ENCODE peak calls at places on chromosomes 5 and 9, in seven cellular contexts. One of them, this sample, is unnamed.

GRCh38 chr5:28632607-28633006 is 1594.2 kb upstream of the CDH9 start:
- DNase-seq in body of pancreas: no peak
- DNase-seq in WERI-Rb-1: no peak
- DNase-seq in heart left ventricle: no peak
- DNase-seq in A673: no peak
- DNase-seq in prostate gland: no peak
- DNase-seq in choroid plexus epithelial cell: no peak
- DNase-seq in this sample: no peak

GRCh38 chr5:161096006-161096405 is 244.0 kb upstream of the ATP10B start:
- DNase-seq in A673: no peak
- DNase-seq in prostate gland: no peak
- DNase-seq in choroid plexus epithelial cell: no peak
- DNase-seq in body of pancreas: no peak
- DNase-seq in heart left ventricle: no peak
- DNase-seq in WERI-Rb-1: no peak
- DNase-seq in this sample: no peak

GRCh38 chr9:76519027-76519835 is 60.2 kb downstream of the GCNT1 start:
- DNase-seq in A673: no peak
- DNase-seq in choroid plexus epithelial cell: peak; percentile 76
- DNase-seq in WERI-Rb-1: no peak
- DNase-seq in prostate gland: no peak
- DNase-seq in heart left ventricle: no peak
- DNase-seq in body of pancreas: no peak
- DNase-seq in this sample: peak; percentile 56

GRCh38 chr9:136690841-136691261 is 3.6 kb upstream of the AGPAT2 start:
- DNase-seq in A673: no peak
- DNase-seq in WERI-Rb-1: no peak
- DNase-seq in choroid plexus epithelial cell: peak; percentile 20
- DNase-seq in heart left ventricle: peak; percentile 81
- DNase-seq in prostate gland: peak; percentile 33
- DNase-seq in body of pancreas: peak; percentile 76
- DNase-seq in this sample: peak; percentile 95

GRCh38 chr9:98380065-98380681 is 124.7 kb upstream of the TBC1D2 start:
- DNase-seq in prostate gland: no peak
- DNase-seq in A673: peak; percentile 24
- DNase-seq in WERI-Rb-1: peak; percentile 71
- DNase-seq in body of pancreas: peak; percentile 19
- DNase-seq in choroid plexus epithelial cell: peak; percentile 48
- DNase-seq in heart left ventricle: peak; percentile 14
- DNase-seq in this sample: no peak

GRCh38 chr9:6079386-6079785 is 64.0 kb upstream of the RANBP6 start:
- DNase-seq in heart left ventricle: no peak
- DNase-seq in prostate gland: no peak
- DNase-seq in WERI-Rb-1: no peak
- DNase-seq in choroid plexus epithelial cell: no peak
- DNase-seq in A673: no peak
- DNase-seq in body of pancreas: no peak
- DNase-seq in this sample: no peak

GRCh38 chr9:137509198-137509597 is 41.0 kb downstream of the PNPLA7 start:
- DNase-seq in prostate gland: no peak
- DNase-seq in A673: no peak
- DNase-seq in heart left ventricle: no peak
- DNase-seq in choroid plexus epithelial cell: no peak
- DNase-seq in WERI-Rb-1: no peak
- DNase-seq in body of pancreas: no peak
- DNase-seq in this sample: no peak

GRCh38 chr9:33289501-33289900 is 815 bp upstream of the NFX1 start:
- DNase-seq in heart left ventricle: peak; percentile 21
- DNase-seq in prostate gland: no peak
- DNase-seq in choroid plexus epithelial cell: peak; percentile 19
- DNase-seq in A673: peak; percentile 27
- DNase-seq in body of pancreas: peak; percentile 30
- DNase-seq in WERI-Rb-1: no peak
- DNase-seq in this sample: peak; percentile 7

GRCh38 chr5:39424751-39425524 is at the start of gene DAB2:
- DNase-seq in prostate gland: peak; percentile 36
- DNase-seq in body of pancreas: peak; percentile 60
- DNase-seq in heart left ventricle: peak; percentile 90
- DNase-seq in choroid plexus epithelial cell: peak; percentile 97
- DNase-seq in WERI-Rb-1: no peak
- DNase-seq in A673: peak; percentile 95
- DNase-seq in this sample: peak; percentile 72

GRCh38 chr5:140540227-140540626 is 7.2 kb upstream of the EIF4EBP3 start:
- DNase-seq in body of pancreas: no peak
- DNase-seq in A673: no peak
- DNase-seq in WERI-Rb-1: no peak
- DNase-seq in choroid plexus epithelial cell: no peak
- DNase-seq in heart left ventricle: no peak
- DNase-seq in prostate gland: no peak
- DNase-seq in this sample: no peak

GRCh38 chr9:20558609-20559016 is 63.7 kb downstream of the MLLT3 start:
- DNase-seq in choroid plexus epithelial cell: peak; percentile 88
- DNase-seq in body of pancreas: no peak
- DNase-seq in A673: peak; percentile 23
- DNase-seq in heart left ventricle: no peak
- DNase-seq in WERI-Rb-1: no peak
- DNase-seq in prostate gland: no peak
- DNase-seq in this sample: no peak

GRCh38 chr5:140338918-140339317 is 7.5 kb downstream of the HBEGF start:
- DNase-seq in body of pancreas: no peak
- DNase-seq in WERI-Rb-1: no peak
- DNase-seq in A673: no peak
- DNase-seq in choroid plexus epithelial cell: no peak
- DNase-seq in prostate gland: no peak
- DNase-seq in heart left ventricle: no peak
- DNase-seq in this sample: no peak

GRCh38 chr5:160161626-160162025 is 42.4 kb upstream of the PWWP2A start:
- DNase-seq in body of pancreas: no peak
- DNase-seq in A673: no peak
- DNase-seq in heart left ventricle: no peak
- DNase-seq in prostate gland: no peak
- DNase-seq in WERI-Rb-1: no peak
- DNase-seq in choroid plexus epithelial cell: no peak
- DNase-seq in this sample: no peak

GRCh38 chr5:64165500-64166200 is at the start of gene RNF180:
- DNase-seq in choroid plexus epithelial cell: peak; percentile 27
- DNase-seq in heart left ventricle: peak; percentile 70
- DNase-seq in prostate gland: peak; percentile 30
- DNase-seq in body of pancreas: peak; percentile 66
- DNase-seq in A673: peak; percentile 26
- DNase-seq in WERI-Rb-1: peak; percentile 39
- DNase-seq in this sample: peak; percentile 60

GRCh38 chr9:18730241-18730640 is 256.3 kb downstream of the ADAMTSL1 start:
- DNase-seq in body of pancreas: no peak
- DNase-seq in heart left ventricle: no peak
- DNase-seq in A673: no peak
- DNase-seq in prostate gland: no peak
- DNase-seq in choroid plexus epithelial cell: no peak
- DNase-seq in WERI-Rb-1: no peak
- DNase-seq in this sample: no peak
- TF ChIP-seq CTCF in body of pancreas: no peak
- TF ChIP-seq CTCF in heart left ventricle: no peak
- TF ChIP-seq CTCF in A673: no peak
- TF ChIP-seq CTCF in prostate gland: no peak
- TF ChIP-seq CTCF in choroid plexus epithelial cell: no peak
- TF ChIP-seq CTCF in WERI-Rb-1: no peak
- TF ChIP-seq CTCF in this sample: no peak

GRCh38 chr9:102550266-102550665 is 444.9 kb upstream of the CYLC2 start:
- DNase-seq in WERI-Rb-1: no peak
- DNase-seq in prostate gland: no peak
- DNase-seq in choroid plexus epithelial cell: no peak
- DNase-seq in body of pancreas: no peak
- DNase-seq in heart left ventricle: no peak
- DNase-seq in A673: no peak
- DNase-seq in this sample: no peak
- H3K4me3 ChIP-seq in WERI-Rb-1: no peak overlapping the region
- H3K4me3 ChIP-seq in prostate gland: no peak overlapping the region
- H3K4me3 ChIP-seq in choroid plexus epithelial cell: no peak overlapping the region
- H3K4me3 ChIP-seq in body of pancreas: no peak overlapping the region
- H3K4me3 ChIP-seq in heart left ventricle: no peak overlapping the region
- H3K4me3 ChIP-seq in A673: no peak overlapping the region
- H3K4me3 ChIP-seq in this sample: no peak overlapping the region

DNA sequence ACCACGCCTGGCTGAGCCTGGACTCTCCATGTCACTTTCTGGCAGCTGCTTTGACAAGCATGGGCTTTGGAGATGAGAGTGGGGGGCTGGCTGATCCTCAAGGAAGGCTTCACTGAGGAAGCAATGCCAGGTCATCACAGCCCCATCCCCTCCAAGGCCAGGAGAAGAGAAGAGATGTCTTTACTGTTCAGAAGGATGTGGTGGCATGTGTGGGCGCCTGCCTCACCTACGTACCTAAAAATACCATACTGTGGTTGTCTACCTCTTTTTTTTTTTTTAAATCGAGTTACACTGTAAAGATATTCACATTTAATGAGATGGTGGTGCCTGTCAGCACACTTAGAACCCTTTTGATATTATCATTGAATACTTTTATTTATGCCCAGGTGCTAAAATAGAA is 26.4 kb upstream of the CTNNA1 start:
- DNase-seq in WERI-Rb-1: no peak
- DNase-seq in choroid plexus epithelial cell: no peak
- DNase-seq in A673: no peak
- DNase-seq in body of pancreas: no peak
- DNase-seq in heart left ventricle: no peak
- DNase-seq in prostate gland: no peak
- DNase-seq in this sample: no peak
- TF ChIP-seq CTCF in WERI-Rb-1: no peak
- TF ChIP-seq CTCF in choroid plexus epithelial cell: no peak
- TF ChIP-seq CTCF in A673: no peak
- TF ChIP-seq CTCF in body of pancreas: no peak
- TF ChIP-seq CTCF in heart left ventricle: no peak
- TF ChIP-seq CTCF in prostate gland: no peak
- TF ChIP-seq CTCF in this sample: no peak

DNA sequence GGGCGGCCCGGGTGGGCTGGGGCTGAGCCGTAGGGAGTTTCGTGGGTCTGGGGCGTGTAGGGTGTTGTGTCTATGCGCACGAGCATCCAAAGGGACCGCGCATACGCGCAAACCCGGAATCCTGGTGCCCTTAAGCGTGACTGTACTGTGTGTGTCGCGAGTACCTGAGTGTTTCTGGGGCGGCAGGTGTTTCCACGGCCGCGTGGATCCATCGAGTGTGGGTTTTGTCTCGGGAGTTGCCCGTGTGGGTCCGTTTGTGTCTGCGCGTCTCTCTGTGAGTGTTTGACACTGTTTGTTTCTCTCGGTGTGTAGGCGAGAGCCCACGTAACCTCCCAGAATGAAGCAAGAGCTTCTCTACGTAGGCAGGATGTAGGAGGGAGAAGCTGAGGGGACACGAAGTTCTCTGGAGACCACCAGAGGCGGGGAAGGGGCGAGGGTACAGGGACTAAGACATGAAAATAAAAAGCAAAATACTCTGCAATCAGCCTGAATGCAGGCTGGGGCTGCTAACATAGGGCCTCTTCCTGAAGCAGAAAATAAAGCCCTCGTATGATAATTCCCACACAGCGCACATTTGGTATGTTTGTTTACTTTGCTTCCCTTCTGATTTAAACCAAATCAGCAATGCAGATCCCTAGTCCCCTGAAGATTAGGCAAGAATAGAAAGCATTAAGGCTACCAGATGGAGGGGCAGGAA is 583 bp upstream of the BRINP1 start:
- DNase-seq in heart left ventricle: no peak
- DNase-seq in WERI-Rb-1: no peak
- DNase-seq in choroid plexus epithelial cell: no peak
- DNase-seq in prostate gland: no peak
- DNase-seq in A673: no peak
- DNase-seq in body of pancreas: no peak
- DNase-seq in this sample: no peak
- H3K4me3 ChIP-seq in heart left ventricle: peak overlapping the region; percentile 54
- H3K4me3 ChIP-seq in WERI-Rb-1: peak overlapping the region; percentile 69
- H3K4me3 ChIP-seq in choroid plexus epithelial cell: peak overlapping the region; percentile 47
- H3K4me3 ChIP-seq in prostate gland: peak overlapping the region; percentile 15
- H3K4me3 ChIP-seq in A673: no peak overlapping the region
- H3K4me3 ChIP-seq in body of pancreas: peak overlapping the region; percentile 14
- H3K4me3 ChIP-seq in this sample: no peak overlapping the region

GRCh38 chr5:56814963-56815656 is at the start of gene MAP3K1:
- DNase-seq in body of pancreas: peak; percentile 93
- DNase-seq in prostate gland: peak; percentile 90
- DNase-seq in A673: peak; percentile 82
- DNase-seq in heart left ventricle: peak; percentile 83
- DNase-seq in choroid plexus epithelial cell: peak; percentile 65
- DNase-seq in WERI-Rb-1: peak; percentile 90
- DNase-seq in this sample: peak; percentile 94

GRCh38 chr5:56817306-56817986 is 2.1 kb downstream of the MAP3K1 start:
- DNase-seq in WERI-Rb-1: no peak
- DNase-seq in heart left ventricle: no peak
- DNase-seq in choroid plexus epithelial cell: no peak
- DNase-seq in A673: no peak
- DNase-seq in body of pancreas: no peak
- DNase-seq in prostate gland: no peak
- DNase-seq in this sample: no peak

GRCh38 chr5:56815657-56816545 is 552 bp downstream of the MAP3K1 start:
- DNase-seq in choroid plexus epithelial cell: peak; percentile 10
- DNase-seq in A673: peak; percentile 17
- DNase-seq in prostate gland: peak; percentile 30
- DNase-seq in body of pancreas: peak; percentile 35
- DNase-seq in WERI-Rb-1: peak; percentile 28
- DNase-seq in heart left ventricle: peak; percentile 32
- DNase-seq in this sample: peak; percentile 58

GRCh38 chr5:56818409-56819026 is 3.2 kb downstream of the MAP3K1 start:
- DNase-seq in A673: peak; percentile 29
- DNase-seq in prostate gland: no peak
- DNase-seq in body of pancreas: no peak
- DNase-seq in WERI-Rb-1: no peak
- DNase-seq in choroid plexus epithelial cell: peak; percentile 76
- DNase-seq in heart left ventricle: no peak
- DNase-seq in this sample: no peak

GRCh38 chr5:56816546-56817081 is 1.3 kb downstream of the MAP3K1 start:
- DNase-seq in WERI-Rb-1: peak; percentile 35
- DNase-seq in prostate gland: peak; percentile 55
- DNase-seq in body of pancreas: peak; percentile 55
- DNase-seq in A673: peak; percentile 83
- DNase-seq in heart left ventricle: peak; percentile 67
- DNase-seq in choroid plexus epithelial cell: peak; percentile 58
- DNase-seq in this sample: peak; percentile 62
- TF ChIP-seq CTCF in WERI-Rb-1: no peak
- TF ChIP-seq CTCF in prostate gland: no peak
- TF ChIP-seq CTCF in body of pancreas: peak; percentile 10
- TF ChIP-seq CTCF in A673: no peak
- TF ChIP-seq CTCF in heart left ventricle: no peak
- TF ChIP-seq CTCF in choroid plexus epithelial cell: no peak
- TF ChIP-seq CTCF in this sample: no peak

This sample was measured in thyroid gland.